ENCODE peak calls at places on chromosomes 13 and 19, in eight cellular contexts. M is BE2C, P is HFF-Myc, I is AG04450, J is astrocyte of the spinal cord, O is left lung, C is suprapubic skin, U is fibroblast of lung. T is an unnamed sample.

GRCh38 chr13:88948501-88948900 is 1277.3 kb downstream of the SLITRK5 start:
- DNase-seq in M (no peak), P (no peak), I (no peak), J (no peak), O (no peak), C (no peak), U (no peak), T (no peak)

GRCh38 chr19:31274266-31274963 is 74.8 kb downstream of the TSHZ3 start:
- DNase-seq in M (no peak), P (no peak), I (no peak), J (no peak), O (no peak), C (no peak), U (no peak), T (no peak)

GRCh38 chr13:20547479-20547908 is 19.5 kb upstream of the IFT88 start:
- DNase-seq in M (no peak), P (no peak), I (no peak), J (no peak), O (no peak), C (no peak), U (no peak), T (no peak)

GRCh38 chr19:19040417-19040816 is 7.0 kb downstream of the ARMC6 start:
- DNase-seq in M (no peak), P (no peak), I (peak; percentile 80), J (peak; percentile 71), O (peak; percentile 71), C (no peak), U (peak; percentile 97), T (peak; percentile 84)

GRCh38 chr13:23799945-23800344 is 89.3 kb downstream of the MIPEP start:
- DNase-seq in M (no peak), P (no peak), I (no peak), J (peak; percentile 60), O (no peak), C (no peak), U (peak; percentile 86), T (no peak)

GRCh38 chr19:30390356-30390988 is 18.3 kb downstream of the ZNF536 start:
- DNase-seq in M (no peak), P (no peak), I (no peak), J (no peak), O (no peak), C (no peak), U (no peak), T (no peak)

GRCh38 chr13:34458756-34459462 is 483.2 kb upstream of the NBEA start:
- DNase-seq in M (no peak), P (no peak), I (no peak), J (no peak), O (no peak), C (no peak), U (peak; percentile 66), T (no peak)

GRCh38 chr19:2579678-2580280 is 103.9 kb downstream of the GADD45B start:
- DNase-seq in M (no peak), P (no peak), I (no peak), J (no peak), O (peak; percentile 25), C (peak; percentile 62), U (no peak), T (no peak)

GRCh38 chr19:1063030-1063908 is 3.7 kb upstream of the ARHGAP45 start:
- DNase-seq in M (peak; percentile 43), P (no peak), I (no peak), J (no peak), O (no peak), C (no peak), U (no peak), T (no peak)

GRCh38 chr13:26956532-26957142 is 196.1 kb upstream of the GPR12 start:
- DNase-seq in M (no peak), P (no peak), I (no peak), J (no peak), O (no peak), C (no peak), U (no peak), T (no peak)

GRCh38 chr13:109336730-109337129 is 449.7 kb downstream of the IRS2 start:
- DNase-seq in M (no peak), P (no peak), I (no peak), J (peak; percentile 74), O (no peak), C (no peak), U (peak; percentile 57), T (peak; percentile 55)

GRCh38 chr13:24671367-24672117 is 8.7 kb upstream of the ATP12A start:
- DNase-seq in M (peak; percentile 28), P (peak; percentile 85), I (peak; percentile 61), J (peak; percentile 64), O (peak; percentile 46), C (peak; percentile 65), U (peak; percentile 75), T (peak; percentile 86)

GRCh38 chr13:78603240-78603947 is at the start of gene POU4F1:
- DNase-seq in M (peak; percentile 90), P (no peak), I (no peak), J (no peak), O (no peak), C (no peak), U (peak; percentile 26), T (no peak)

GRCh38 chr13:113511361-113511760 is 20.9 kb upstream of the DCUN1D2 start:
- DNase-seq in M (no peak), P (no peak), I (no peak), J (no peak), O (no peak), C (no peak), U (no peak), T (no peak)

GRCh38 chr13:49532593-49532992 is 36.8 kb downstream of the PHF11 start:
- DNase-seq in M (no peak), P (no peak), I (no peak), J (no peak), O (no peak), C (no peak), U (no peak), T (no peak)

GRCh38 chr19:19426799-19427198 is 21.3 kb downstream of the GATAD2A start:
- DNase-seq in M (no peak), P (no peak), I (no peak), J (no peak), O (no peak), C (no peak), U (no peak), T (no peak)

GRCh38 chr13:41384749-41385503 is 72.4 kb upstream of the RGCC start:
- DNase-seq in M (no peak), P (no peak), I (no peak), J (peak; percentile 18), O (no peak), C (no peak), U (peak; percentile 36), T (no peak)

GRCh38 chr13:30755678-30756077 is 20.3 kb downstream of the ALOX5AP start:
- DNase-seq in M (no peak), P (no peak), I (no peak), J (no peak), O (no peak), C (no peak), U (no peak), T (no peak)

GRCh38 chr19:18741566-18742121 is 49.5 kb downstream of the COMP start:
- DNase-seq in M (no peak), P (no peak), I (no peak), J (no peak), O (peak; percentile 80), C (no peak), U (no peak), T (no peak)

GRCh38 chr13:25421602-25422001 is 49.8 kb downstream of the ATP8A2 start:
- DNase-seq in M (no peak), P (no peak), I (no peak), J (no peak), O (no peak), C (no peak), U (no peak), T (no peak)

GRCh38 chr13:45872574-45872973 is 21.0 kb upstream of the SIAH3 start:
- DNase-seq in M (no peak), P (peak; percentile 9), I (no peak), J (no peak), O (no peak), C (no peak), U (peak; percentile 34), T (no peak)

GRCh38 chr13:43110658-43111057 is 87.3 kb downstream of the DNAJC15 start:
- DNase-seq in M (no peak), P (no peak), I (no peak), J (no peak), O (no peak), C (no peak), U (no peak), T (no peak)

DNA sequence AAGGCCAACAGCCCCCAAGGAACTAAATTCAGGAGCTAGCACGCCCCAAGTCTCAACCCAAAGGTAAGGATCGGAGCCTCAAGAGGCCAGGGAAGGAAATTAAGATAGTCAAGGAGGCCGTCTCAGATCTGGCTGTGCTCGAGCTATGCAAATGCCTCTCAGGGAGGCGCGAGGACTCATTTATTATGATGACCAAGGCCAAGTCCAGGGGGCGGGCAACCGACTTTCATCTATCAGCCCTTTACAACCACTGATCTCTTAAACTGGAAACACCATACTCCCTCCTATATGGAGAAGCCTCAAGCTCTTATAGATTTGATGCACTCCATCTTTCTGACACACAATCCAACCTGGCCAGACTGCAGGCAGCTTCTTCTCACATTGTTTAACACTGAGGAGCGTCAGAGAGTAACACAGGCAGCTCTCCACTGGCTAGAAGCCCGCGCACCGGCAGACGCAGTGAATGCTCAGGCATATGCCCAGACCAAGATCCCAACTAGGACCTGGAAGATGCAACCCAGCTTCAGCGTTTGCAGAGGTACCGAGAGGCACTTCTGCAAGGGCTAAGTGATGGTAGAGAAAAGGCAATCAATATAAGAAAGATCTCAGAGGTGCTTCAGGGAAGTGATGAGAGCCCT is 9.6 kb upstream of the SLC15A1 start:
- DNase-seq in M (no peak), P (no peak), I (no peak), J (no peak), O (no peak), C (no peak), U (no peak), T (no peak)
- H3K4me3 ChIP-seq in M (no peak overlapping the region), P (no peak overlapping the region), I (peak overlapping the region; percentile 53), J (no peak overlapping the region), O (peak overlapping the region; percentile 28), C (peak overlapping the region; percentile 32), U (peak overlapping the region; percentile 44), T (peak overlapping the region; percentile 7)

GRCh38 chr13:33351324-33351723 is 65.8 kb upstream of the STARD13 start:
- DNase-seq in M (no peak), P (no peak), I (no peak), J (peak; percentile 65), O (no peak), C (no peak), U (peak; percentile 50), T (peak; percentile 38)
- TF ChIP-seq CTCF in M (no peak), P (no peak), I (no peak), J (peak; percentile 7), O (no peak), C (peak; percentile 13), U (no peak), T (peak; percentile 38)

GRCh38 chr19:9934132-9934950 is 2.0 kb downstream of the OLFM2 start:
- DNase-seq in M (peak; percentile 86), P (peak; percentile 42), I (no peak), J (peak; percentile 53), O (peak; percentile 47), C (peak; percentile 91), U (peak; percentile 66), T (no peak)
- H3K4me3 ChIP-seq in M (no peak overlapping the region), P (no peak overlapping the region), I (no peak overlapping the region), J (no peak overlapping the region), O (no peak overlapping the region), C (peak overlapping the region; percentile 59), U (no peak overlapping the region), T (no peak overlapping the region)

GRCh38 chr13:101115762-101116161 is 300.5 kb downstream of the NALCN start:
- DNase-seq in M (no peak), P (no peak), I (no peak), J (peak; percentile 70), O (no peak), C (no peak), U (peak; percentile 5), T (no peak)
- TF ChIP-seq CTCF in M (peak; percentile 6), P (no peak), I (peak; percentile 33), J (peak; percentile 47), O (no peak), C (no peak), U (peak; percentile 16), T (peak; percentile 30)

T was measured in AG09309.